ENCODE peak calls at places on chromosomes 5 and 9, in seven cellular contexts. O is epithelial cell of esophagus, V is tibial artery, K is AG09309, L is thoracic aorta, C is AG04449, W is fibroblast of lung. S is an unnamed sample.

GRCh38 chr5:17354265-17354664 is 136.8 kb downstream of the BASP1 start:
- DNase-seq in O (no peak), V (no peak), K (no peak), L (no peak), C (no peak), W (no peak), S (no peak)

GRCh38 chr9:127158995-127159801 is 36.8 kb upstream of the ANGPTL2 start:
- DNase-seq in O (peak; percentile 29), V (no peak), K (peak; percentile 82), L (no peak), C (no peak), W (peak; percentile 92), S (peak; percentile 51)

GRCh38 chr5:102794047-102794446 is 38.9 kb downstream of the PAM start:
- DNase-seq in O (no peak), V (no peak), K (no peak), L (no peak), C (no peak), W (no peak), S (no peak)

GRCh38 chr5:99061711-99062110 is 132.9 kb upstream of the CHD1 start:
- DNase-seq in O (peak; percentile 78), V (no peak), K (peak; percentile 33), L (no peak), C (no peak), W (peak; percentile 82), S (peak; percentile 25)

GRCh38 chr9:36717276-36717675 is 144.6 kb downstream of the MELK start:
- DNase-seq in O (no peak), V (no peak), K (no peak), L (no peak), C (no peak), W (peak; percentile 19), S (no peak)

GRCh38 chr5:154642499-154643245 is 112.5 kb upstream of the LARP1 start:
- DNase-seq in O (peak; percentile 56), V (no peak), K (no peak), L (no peak), C (no peak), W (no peak), S (peak; percentile 16)

GRCh38 chr5:114477816-114478330 is 116.0 kb downstream of the KCNN2 start:
- DNase-seq in O (peak; percentile 1), V (no peak), K (no peak), L (no peak), C (no peak), W (no peak), S (no peak)

GRCh38 chr9:15735083-15735974 is 182.5 kb downstream of the CCDC171 start:
- DNase-seq in O (peak; percentile 92), V (no peak), K (peak; percentile 89), L (no peak), C (peak; percentile 83), W (peak; percentile 91), S (peak; percentile 91)

GRCh38 chr9:114065304-114065703 is 12.8 kb downstream of the AMBP start:
- DNase-seq in O (no peak), V (no peak), K (no peak), L (no peak), C (no peak), W (no peak), S (no peak)

GRCh38 chr9:29212590-29213373 is 1639.5 kb upstream of the C9orf72 start:
- DNase-seq in O (peak; percentile 35), V (no peak), K (no peak), L (no peak), C (no peak), W (no peak), S (no peak)

GRCh38 chr5:168740821-168741213 is 161.6 kb upstream of the PANK3 start:
- DNase-seq in O (no peak), V (peak; percentile 64), K (no peak), L (no peak), C (no peak), W (no peak), S (no peak)

GRCh38 chr5:14146725-14147124 is 3.6 kb downstream of the TRIO start:
- DNase-seq in O (no peak), V (no peak), K (no peak), L (no peak), C (no peak), W (peak; percentile 50), S (no peak)

GRCh38 chr5:14148483-14148882 is 5.3 kb downstream of the TRIO start:
- DNase-seq in O (no peak), V (no peak), K (no peak), L (no peak), C (no peak), W (peak; percentile 45), S (no peak)

GRCh38 chr5:14148890-14149671 is 5.9 kb downstream of the TRIO start:
- DNase-seq in O (no peak), V (no peak), K (no peak), L (no peak), C (no peak), W (peak; percentile 25), S (no peak)

GRCh38 chr5:14145356-14146334 is 2.5 kb downstream of the TRIO start:
- DNase-seq in O (no peak), V (no peak), K (no peak), L (no peak), C (no peak), W (peak; percentile 85), S (no peak)

DNA sequence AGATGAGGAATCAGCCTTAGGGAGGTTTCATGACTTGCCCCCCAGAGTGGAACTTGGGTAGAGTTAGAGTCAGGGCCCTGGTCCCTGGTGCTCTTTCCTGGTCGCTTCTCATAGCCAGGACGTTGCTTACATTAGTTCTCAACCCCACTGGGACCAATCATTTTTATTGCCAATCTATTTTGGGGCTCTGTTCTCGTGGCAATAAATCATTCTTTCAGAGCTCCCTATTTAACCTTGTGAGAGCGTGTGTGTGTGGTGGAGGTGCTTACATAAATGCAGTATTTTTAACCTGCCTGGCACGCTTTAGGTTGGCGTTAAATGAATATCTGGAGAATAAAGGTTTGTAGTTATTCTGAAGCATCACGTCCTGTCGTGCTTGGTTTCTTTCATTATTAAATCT is 4.1 kb downstream of the TRIO start:
- DNase-seq in O (no peak), V (no peak), K (no peak), L (no peak), C (no peak), W (no peak), S (no peak)
- H3K4me3 ChIP-seq in O (no peak overlapping the region), V (peak overlapping the region; percentile 4), K (peak overlapping the region; percentile 90), L (peak overlapping the region; percentile 97), C (peak overlapping the region; percentile 95), W (peak overlapping the region; percentile 99), S (peak overlapping the region; percentile 95)

GRCh38 chr5:6819521-6819920 is 106.3 kb downstream of the TENT4A start:
- DNase-seq in O (no peak), V (no peak), K (no peak), L (no peak), C (no peak), W (no peak), S (no peak)

GRCh38 chr5:6822068-6822467 is 108.8 kb downstream of the TENT4A start:
- DNase-seq in O (no peak), V (no peak), K (no peak), L (no peak), C (no peak), W (no peak), S (no peak)

GRCh38 chr5:6818594-6819512 is 105.6 kb downstream of the TENT4A start:
- DNase-seq in O (peak; percentile 2), V (no peak), K (no peak), L (no peak), C (no peak), W (no peak), S (no peak)

GRCh38 chr5:6822556-6823343 is 109.5 kb downstream of the TENT4A start:
- DNase-seq in O (no peak), V (no peak), K (no peak), L (no peak), C (no peak), W (no peak), S (no peak)

DNA sequence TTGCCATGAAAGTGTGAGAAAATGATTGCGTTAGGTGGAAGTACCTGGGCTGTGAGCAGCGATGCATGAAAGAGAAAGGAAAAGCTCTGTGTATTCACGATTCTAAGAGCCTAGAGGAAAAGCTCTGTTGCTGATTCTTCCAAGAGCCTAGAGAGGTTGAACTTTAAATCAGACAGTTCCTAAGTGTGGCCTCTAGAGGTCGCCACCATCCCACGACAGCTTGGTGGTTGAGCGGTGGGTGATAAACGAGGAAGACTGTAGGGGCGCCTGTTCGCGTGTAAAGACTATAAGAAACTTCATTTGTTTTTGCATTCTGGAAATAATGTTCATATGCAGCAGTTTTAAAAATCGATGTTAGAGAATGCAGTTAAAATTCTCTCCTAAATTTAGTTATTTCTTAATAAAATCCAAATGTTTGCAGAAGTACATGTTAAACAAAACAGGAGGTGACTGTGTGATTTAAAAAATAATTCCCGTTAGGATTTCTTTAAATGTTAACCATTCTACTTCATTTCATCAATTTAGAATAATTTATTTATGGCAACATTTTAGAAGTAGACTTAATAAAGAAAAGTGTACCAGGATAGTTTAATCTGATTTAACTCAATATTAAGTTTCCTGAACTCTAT is 107.7 kb downstream of the TENT4A start:
- DNase-seq in O (peak; percentile 29), V (no peak), K (no peak), L (no peak), C (no peak), W (no peak), S (peak; percentile 15)
- TF ChIP-seq CTCF in O (peak; percentile 51), V (peak; percentile 25), K (peak; percentile 56), L (peak; percentile 27), C (peak; percentile 36), W (peak; percentile 46), S (peak; percentile 71)

GRCh38 chr9:23644326-23644725 is 181.7 kb downstream of the ELAVL2 start:
- DNase-seq in O (no peak), V (no peak), K (no peak), L (no peak), C (no peak), W (no peak), S (no peak)
- H3K4me3 ChIP-seq in O (no peak overlapping the region), V (no peak overlapping the region), K (no peak overlapping the region), L (no peak overlapping the region), C (no peak overlapping the region), W (no peak overlapping the region), S (no peak overlapping the region)

GRCh38 chr5:143023447-143024096 is 253.4 kb downstream of the ARHGAP26 start:
- DNase-seq in O (no peak), V (peak; percentile 24), K (no peak), L (no peak), C (no peak), W (no peak), S (no peak)
- TF ChIP-seq CTCF in O (no peak), V (no peak), K (peak; percentile 9), L (no peak), C (no peak), W (peak; percentile 16), S (no peak)

DNA sequence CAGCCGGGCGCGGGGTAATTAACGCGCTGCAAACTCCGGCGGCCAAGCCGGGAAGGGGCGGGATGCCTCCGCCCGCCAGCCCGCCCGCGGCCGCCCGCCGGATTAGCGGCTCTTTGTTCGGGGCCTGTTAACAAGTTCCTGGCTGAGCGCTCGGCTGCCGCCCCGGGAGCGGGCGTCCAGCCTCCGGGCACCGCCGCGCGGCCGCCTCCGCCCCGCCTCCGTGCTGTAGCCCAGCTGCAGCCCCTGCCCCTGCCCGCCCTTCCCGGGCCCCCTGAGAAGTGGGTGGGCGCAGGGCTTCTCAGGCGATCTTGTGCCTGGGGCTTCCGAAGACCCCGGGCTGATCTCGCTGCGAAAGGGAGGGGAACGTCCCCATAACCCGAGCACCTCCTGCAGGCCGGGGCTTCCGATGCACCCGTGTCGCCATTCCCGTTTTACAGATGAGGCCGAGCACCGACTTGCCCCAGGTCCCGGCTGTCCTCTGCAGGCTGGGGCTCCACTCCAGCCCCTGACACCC is 7.6 kb downstream of the UNC5A start:
- DNase-seq in O (peak; percentile 22), V (no peak), K (no peak), L (no peak), C (no peak), W (no peak), S (no peak)
- H3K4me3 ChIP-seq in O (no peak overlapping the region), V (peak overlapping the region; percentile 31), K (peak overlapping the region; percentile 20), L (peak overlapping the region; percentile 63), C (no peak overlapping the region), W (peak overlapping the region; percentile 27), S (no peak overlapping the region)

S was measured in HFF-Myc.